ENCODE peak calls at places on chromosomes 7 and 10, in four cellular contexts. G is activated B cell treated with CpG ODN at 0.5 μM for 24 hours, F is cardiac muscle cell, Y is endodermal cell. W is an unnamed sample.

GRCh38 chr7:94067506-94067905 is 63.4 kb upstream of the BET1 start:
- DNase-seq in G (no peak), Y (no peak), F (no peak), W (no peak)

GRCh38 chr7:98221611-98222532 is 10.6 kb downstream of the BHLHA15 start:
- DNase-seq in G (no peak), F (no peak), Y (no peak), W (no peak)

GRCh38 chr7:149873968-149874643 is at the start of gene ATP6V0E2:
- DNase-seq in G (no peak), F (no peak), Y (no peak), W (no peak)

GRCh38 chr7:570801-571070 is 51.1 kb upstream of the PDGFA start:
- DNase-seq in G (no peak), F (no peak), Y (no peak), W (no peak)

GRCh38 chr7:100044719-100045118 is 4.9 kb upstream of the ZSCAN21 start:
- DNase-seq in Y (no peak), F (no peak), G (no peak), W (peak; percentile 54)

GRCh38 chr10:76998451-76998850 is 639.2 kb downstream of the KCNMA1 start:
- DNase-seq in G (no peak), Y (no peak), F (no peak), W (no peak)

GRCh38 chr7:142516038-142516501 is 233.2 kb upstream of the PRSS1 start:
- DNase-seq in Y (peak; percentile 73), G (no peak), F (peak; percentile 75), W (peak; percentile 81)

GRCh38 chr7:154473360-154473759 is 421.2 kb downstream of the DPP6 start:
- DNase-seq in G (no peak), F (no peak), Y (no peak), W (no peak)

GRCh38 chr10:132360766-132361447 is 28.9 kb downstream of the LRRC27 start:
- DNase-seq in G (no peak), F (peak; percentile 33), Y (peak; percentile 91), W (peak; percentile 33)

GRCh38 chr10:84805149-84805548 is 476.8 kb downstream of the CCSER2 start:
- DNase-seq in G (no peak), Y (no peak), F (no peak), W (no peak)

GRCh38 chr10:72274213-72274729 is 547 bp downstream of the DDIT4 start:
- DNase-seq in G (no peak), F (peak; percentile 50), Y (no peak), W (peak; percentile 27)

GRCh38 chr7:1431226-1431625 is 28.0 kb downstream of the MICALL2 start:
- DNase-seq in F (no peak), Y (no peak), G (no peak), W (no peak)

GRCh38 chr7:47654672-47655340 is 72.9 kb upstream of the TNS3 start:
- DNase-seq in Y (no peak), F (no peak), G (no peak), W (peak; percentile 47)

GRCh38 chr10:17227367-17228080 is 517 bp upstream of the VIM start:
- DNase-seq in G (no peak), Y (no peak), F (peak; percentile 13), W (peak; percentile 38)

GRCh38 chr7:100400656-100401055 is 27.4 kb downstream of the PILRA start:
- DNase-seq in G (no peak), Y (peak; percentile 88), F (peak; percentile 52), W (no peak)

GRCh38 chr7:2689951-2690705 is 2.1 kb downstream of the AMZ1 start:
- DNase-seq in Y (no peak), F (no peak), G (no peak), W (no peak)

GRCh38 chr10:50627896-50628295 is 4.1 kb upstream of the SGMS1 start:
- DNase-seq in G (no peak), F (no peak), Y (no peak), W (no peak)

DNA sequence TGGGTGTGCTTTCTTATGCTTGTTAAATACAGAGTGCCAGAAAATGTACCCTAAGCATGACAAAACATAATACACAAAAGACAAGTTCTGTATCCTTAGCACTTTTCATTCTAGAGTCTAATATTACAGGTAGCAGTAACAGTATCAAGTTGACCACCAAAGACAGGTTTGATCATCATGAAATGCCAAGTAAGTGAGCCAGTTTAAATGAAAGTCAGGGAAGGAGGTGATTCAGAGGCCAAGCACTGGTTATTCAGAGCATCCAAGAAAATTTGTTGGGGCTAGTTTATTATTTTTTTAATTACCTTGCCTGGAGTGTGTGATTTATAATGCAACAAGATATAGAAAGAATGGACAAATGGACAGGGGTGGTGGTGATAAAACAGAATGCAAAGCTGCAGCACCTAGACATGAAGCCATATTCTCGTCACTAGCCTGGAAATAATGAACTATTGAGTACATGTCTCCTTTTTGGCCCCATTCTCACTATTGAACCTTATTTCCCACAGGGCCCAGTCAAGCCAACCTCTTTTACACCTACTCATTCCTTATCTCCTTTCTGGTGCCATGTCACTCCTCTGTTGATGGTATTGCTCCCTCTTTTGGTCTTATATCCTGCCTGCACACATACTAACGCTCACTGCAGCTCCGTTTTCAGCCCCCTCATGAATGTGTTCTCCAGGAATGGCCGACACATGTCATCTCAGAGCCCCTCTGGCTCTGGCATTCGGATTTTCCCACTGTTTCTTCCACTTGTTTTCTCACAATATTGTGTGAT is 78.6 kb upstream of the GLCCI1 start:
- DNase-seq in F (no peak), Y (peak; percentile 35), G (no peak), W (no peak)
- TF ChIP-seq CTCF in F (no peak), Y (peak; percentile 20), G (no peak), W (no peak)

DNA sequence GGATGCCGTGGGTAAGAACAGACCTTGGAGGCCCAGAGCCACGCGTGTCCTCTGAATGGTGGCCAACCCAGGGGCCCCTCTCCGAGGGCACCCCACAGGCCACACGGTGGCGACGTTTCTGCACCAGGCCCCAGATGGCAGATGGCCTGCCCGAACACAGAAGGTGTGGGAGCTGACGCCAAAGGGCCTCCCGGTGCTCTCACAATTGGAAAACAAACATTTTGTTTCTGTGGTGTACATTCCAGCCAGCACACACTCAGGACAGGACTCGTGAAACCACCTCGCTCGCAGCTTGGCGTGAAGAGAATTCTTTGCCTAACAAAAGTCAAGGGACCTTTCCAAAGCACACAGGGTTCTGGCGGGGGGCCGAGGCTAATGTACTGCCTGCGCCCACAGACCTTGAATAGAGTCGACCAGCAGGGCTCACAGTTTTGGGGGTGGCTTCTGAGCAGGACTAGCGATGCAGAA is 112.1 kb downstream of the FAM53B start:
- DNase-seq in G (no peak), F (peak; percentile 24), Y (peak; percentile 78), W (peak; percentile 22)
- TF ChIP-seq CTCF in G (no peak), F (peak; percentile 27), Y (peak; percentile 69), W (peak; percentile 38)

GRCh38 chr10:97587183-97587582 is 2.3 kb upstream of the C10orf62 start:
- DNase-seq in F (no peak), G (no peak), Y (no peak), W (no peak)

GRCh38 chr10:97584798-97585438 is 729 bp downstream of the HOGA1 start:
- DNase-seq in G (no peak), F (no peak), Y (no peak), W (no peak)

GRCh38 chr10:97583476-97583875 is 713 bp upstream of the HOGA1 start:
- DNase-seq in G (no peak), Y (no peak), F (no peak), W (no peak)

GRCh38 chr10:97584060-97584797 is at the start of gene HOGA1:
- DNase-seq in F (peak; percentile 61), Y (peak; percentile 91), G (no peak), W (peak; percentile 85)

DNA sequence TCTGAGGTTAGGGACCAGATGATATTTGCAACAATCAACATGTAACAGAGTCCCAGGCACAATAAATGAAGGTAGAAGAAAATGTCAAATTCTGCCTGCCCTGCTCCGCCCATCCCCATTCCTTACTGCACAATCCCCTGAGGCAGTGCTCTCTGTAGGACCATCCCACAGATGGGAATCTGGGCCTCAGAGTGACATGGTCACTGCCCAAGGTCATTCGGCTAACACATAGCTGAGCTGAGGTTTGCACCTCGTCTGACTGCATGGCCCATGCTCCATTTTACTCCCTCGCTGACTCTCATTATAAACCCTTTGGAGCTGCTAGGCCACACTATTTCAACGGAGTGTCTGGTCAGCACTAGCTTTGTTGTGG is 1.2 kb downstream of the HOGA1 start:
- DNase-seq in G (no peak), F (no peak), Y (no peak), W (no peak)
- TF ChIP-seq CTCF in G (no peak), F (no peak), Y (no peak), W (no peak)

GRCh38 chr7:82443801-82444219 is 233 bp upstream of the CACNA2D1 start:
- DNase-seq in Y (peak; percentile 93), G (no peak), F (peak; percentile 89), W (no peak)
- TF ChIP-seq CTCF in Y (no peak), G (no peak), F (peak; percentile 10), W (no peak)

GRCh38 chr7:44081266-44081748 is 1.0 kb downstream of the POLM start:
- DNase-seq in F (no peak), G (no peak), Y (no peak), W (no peak)
- TF ChIP-seq CTCF in F (no peak), G (no peak), Y (no peak), W (no peak)

DNA sequence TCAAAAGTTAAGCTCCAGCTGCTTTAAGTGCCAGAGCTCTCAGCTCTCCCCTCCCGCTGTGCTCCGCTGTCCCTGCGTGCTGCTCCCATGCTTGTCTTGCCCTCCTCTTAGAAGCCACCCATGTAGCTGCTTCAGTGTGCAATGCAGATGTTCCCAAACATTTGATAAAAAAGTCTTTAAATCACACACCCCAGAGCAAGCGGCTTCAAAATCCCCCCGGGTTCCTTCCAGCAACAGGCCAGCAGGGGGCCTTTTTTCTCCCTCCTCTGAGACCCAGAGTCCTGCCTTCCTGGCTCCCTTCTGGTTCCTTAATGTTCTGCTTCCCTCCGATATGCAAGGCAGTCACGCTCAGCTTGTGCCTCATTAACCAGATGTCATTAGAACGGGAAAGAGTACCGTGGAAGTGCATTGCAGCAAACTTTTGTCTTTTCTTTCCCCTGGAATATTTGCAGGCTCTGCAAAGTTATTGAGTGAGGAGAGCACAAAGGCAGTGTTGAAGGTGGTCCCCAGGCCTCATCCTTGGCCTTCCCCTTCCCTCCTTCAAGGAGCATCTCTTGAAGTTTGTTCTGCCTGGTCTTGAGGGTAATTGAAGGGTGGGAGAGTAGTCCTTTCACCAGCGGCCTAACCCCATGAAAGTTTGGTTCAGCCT is 25.5 kb downstream of the LDB3 start:
- DNase-seq in G (no peak), Y (peak; percentile 85), F (no peak), W (peak; percentile 55)
- TF ChIP-seq CTCF in G (no peak), Y (peak; percentile 87), F (peak; percentile 83), W (peak; percentile 42)

DNA sequence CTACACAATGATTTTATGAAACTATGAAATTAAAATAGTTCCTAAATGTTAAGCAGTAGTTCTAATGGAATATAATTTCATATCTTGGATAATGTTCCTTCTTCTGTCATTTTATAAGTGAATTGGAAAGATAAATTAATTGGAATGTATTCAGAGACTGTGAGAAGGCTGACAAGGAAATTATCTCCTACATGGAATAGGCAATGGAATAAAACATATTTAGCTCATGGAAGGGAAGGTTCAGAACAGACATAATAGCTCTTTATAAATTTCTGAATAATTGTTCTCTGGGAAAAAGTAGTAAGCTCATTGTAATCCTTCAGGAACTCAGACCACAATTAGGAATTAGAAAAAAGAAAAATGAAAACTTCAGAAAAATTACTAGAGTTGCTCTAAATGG is 1172.3 kb upstream of the SORCS1 start:
- DNase-seq in F (no peak), G (no peak), Y (no peak), W (no peak)
- TF ChIP-seq CTCF in F (no peak), G (no peak), Y (no peak), W (no peak)